ENCODE peak calls at places on chromosomes 11 and 22, in four cellular contexts. H, N, I and B are unnamed samples.

GRCh38 chr11:44767421-44767820 is 40.7 kb downstream of the TSPAN18 start:
- DNase-seq in H (no peak), N (no peak), I (no peak), B (no peak)

GRCh38 chr11:70494559-70495350 is 96.4 kb downstream of the CTTN start:
- DNase-seq in H (no peak), N (no peak), I (no peak), B (no peak)

GRCh38 chr11:34443136-34443535 is 4.4 kb downstream of the CAT start:
- DNase-seq in H (no peak), N (no peak), I (no peak), B (no peak)

GRCh38 chr11:75495749-75496641 is 29.7 kb downstream of the GDPD5 start:
- DNase-seq in H (no peak), N (no peak), I (no peak), B (no peak)

GRCh38 chr11:8650401-8650990 is 32.0 kb downstream of the TRIM66 start:
- DNase-seq in H (no peak), N (no peak), I (no peak), B (no peak)

GRCh38 chr11:35142481-35143207 is 3.7 kb downstream of the CD44 start:
- DNase-seq in H (peak; percentile 65), N (no peak), I (no peak), B (no peak)

GRCh38 chr11:86416494-86416893 is 41.8 kb downstream of the CCDC81 start:
- DNase-seq in H (no peak), N (no peak), I (no peak), B (no peak)

GRCh38 chr11:64207247-64208085 is 945 bp downstream of the FERMT3 start:
- DNase-seq in H (peak; percentile 81), N (no peak), I (no peak), B (peak; percentile 48)

GRCh38 chr11:24837112-24837511 is 340.3 kb downstream of the LUZP2 start:
- DNase-seq in H (no peak), N (no peak), I (no peak), B (no peak)

GRCh38 chr11:24880962-24881361 is 384.1 kb downstream of the LUZP2 start:
- DNase-seq in H (no peak), N (no peak), I (no peak), B (no peak)

GRCh38 chr11:16527525-16528246 is 171.3 kb upstream of the SOX6 start:
- DNase-seq in H (no peak), N (no peak), I (no peak), B (no peak)

GRCh38 chr11:34492806-34493414 is 20.7 kb downstream of the ELF5 start:
- DNase-seq in H (no peak), N (peak; percentile 52), I (peak; percentile 74), B (peak; percentile 61)

GRCh38 chr22:49521787-49522224 is 305.9 kb downstream of the BRD1 start:
- DNase-seq in H (no peak), N (no peak), I (peak; percentile 64), B (no peak)

GRCh38 chr22:31800065-31800464 is 46.2 kb downstream of the DEPDC5 start:
- DNase-seq in H (no peak), N (no peak), I (no peak), B (no peak)

GRCh38 chr11:47992959-47993820 is 12.8 kb downstream of the PTPRJ start:
- DNase-seq in H (no peak), N (no peak), I (no peak), B (no peak)

GRCh38 chr22:33325232-33326004 is 267.2 kb upstream of the SYN3 start:
- DNase-seq in H (no peak), N (no peak), I (no peak), B (no peak)

GRCh38 chr11:116865696-116866095 is 28.3 kb upstream of the APOA1 start:
- DNase-seq in H (no peak), N (no peak), I (no peak), B (no peak)

GRCh38 chr11:63375434-63375833 is 5.8 kb downstream of the SLC22A9 start:
- DNase-seq in H (no peak), N (no peak), I (peak; percentile 0), B (no peak)